ENCODE peak calls at places on chromosome 17, in five cellular contexts. One of them, this sample, is unnamed.

GRCh38 chr17:10116676-10117075 is 81.7 kb downstream of the GAS7 start:
- DNase-seq in suprapubic skin: no peak
- DNase-seq in cardiac muscle cell: no peak
- DNase-seq in GM06990: no peak
- DNase-seq in thoracic aorta: no peak
- DNase-seq in this sample: no peak

GRCh38 chr17:75504347-75505151 is 10.8 kb downstream of the CASKIN2 start:
- DNase-seq in cardiac muscle cell: peak; percentile 35
- DNase-seq in GM06990: no peak
- DNase-seq in thoracic aorta: no peak
- DNase-seq in suprapubic skin: no peak
- DNase-seq in this sample: no peak

GRCh38 chr17:57993471-57994365 is 5.7 kb upstream of the VEZF1 start:
- DNase-seq in thoracic aorta: no peak
- DNase-seq in GM06990: no peak
- DNase-seq in suprapubic skin: no peak
- DNase-seq in cardiac muscle cell: no peak
- DNase-seq in this sample: no peak

GRCh38 chr17:73901661-73902415 is 257.6 kb upstream of the SDK2 start:
- DNase-seq in thoracic aorta: no peak
- DNase-seq in cardiac muscle cell: peak; percentile 40
- DNase-seq in suprapubic skin: no peak
- DNase-seq in GM06990: no peak
- DNase-seq in this sample: no peak

GRCh38 chr17:43645765-43646481 is 15.8 kb downstream of the MEOX1 start:
- DNase-seq in cardiac muscle cell: no peak
- DNase-seq in GM06990: no peak
- DNase-seq in suprapubic skin: peak; percentile 90
- DNase-seq in thoracic aorta: peak; percentile 23
- DNase-seq in this sample: no peak

GRCh38 chr17:76709077-76709950 is 1.5 kb downstream of the MXRA7 start:
- DNase-seq in GM06990: no peak
- DNase-seq in cardiac muscle cell: peak; percentile 82
- DNase-seq in thoracic aorta: peak; percentile 88
- DNase-seq in suprapubic skin: peak; percentile 88
- DNase-seq in this sample: peak; percentile 93

GRCh38 chr17:80441133-80441578 is 26.2 kb downstream of the ENDOV start:
- DNase-seq in thoracic aorta: no peak
- DNase-seq in cardiac muscle cell: peak; percentile 90
- DNase-seq in suprapubic skin: no peak
- DNase-seq in GM06990: no peak
- DNase-seq in this sample: no peak

GRCh38 chr17:59469786-59470485 is 95.5 kb upstream of the DHX40 start:
- DNase-seq in GM06990: no peak
- DNase-seq in suprapubic skin: no peak
- DNase-seq in cardiac muscle cell: no peak
- DNase-seq in thoracic aorta: no peak
- DNase-seq in this sample: no peak

DNA sequence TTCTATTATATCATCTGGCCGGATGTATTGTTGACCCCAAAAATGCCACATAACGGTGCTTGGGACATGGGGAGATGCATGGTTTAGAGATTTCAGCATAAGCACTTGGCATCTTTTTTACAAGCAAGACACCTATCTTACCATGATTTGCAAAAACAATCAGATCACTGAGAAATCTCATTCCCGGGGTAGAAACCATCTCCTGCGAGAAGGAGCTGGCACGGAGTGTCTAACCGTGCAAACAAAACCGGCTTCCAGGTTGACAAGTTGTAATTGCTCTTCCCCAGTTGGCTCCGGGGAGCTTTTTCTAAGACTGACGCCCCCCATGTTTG is 1.0 kb downstream of the SLC16A6 start:
- DNase-seq in thoracic aorta: no peak
- DNase-seq in GM06990: no peak
- DNase-seq in suprapubic skin: no peak
- DNase-seq in cardiac muscle cell: no peak
- DNase-seq in this sample: no peak
- H3K4me3 ChIP-seq in thoracic aorta: peak overlapping the region; percentile 83
- H3K4me3 ChIP-seq in GM06990: peak overlapping the region; percentile 88
- H3K4me3 ChIP-seq in suprapubic skin: peak overlapping the region; percentile 83
- H3K4me3 ChIP-seq in cardiac muscle cell: peak overlapping the region; percentile 83
- H3K4me3 ChIP-seq in this sample: no peak overlapping the region

GRCh38 chr17:64306850-64307463 is 43.9 kb upstream of the TEX2 start:
- DNase-seq in GM06990: no peak
- DNase-seq in cardiac muscle cell: peak; percentile 69
- DNase-seq in thoracic aorta: no peak
- DNase-seq in suprapubic skin: no peak
- DNase-seq in this sample: no peak
- TF ChIP-seq CTCF in GM06990: peak; percentile 71
- TF ChIP-seq CTCF in cardiac muscle cell: peak; percentile 73
- TF ChIP-seq CTCF in thoracic aorta: peak; percentile 75
- TF ChIP-seq CTCF in suprapubic skin: peak; percentile 77
- TF ChIP-seq CTCF in this sample: peak; percentile 83

DNA sequence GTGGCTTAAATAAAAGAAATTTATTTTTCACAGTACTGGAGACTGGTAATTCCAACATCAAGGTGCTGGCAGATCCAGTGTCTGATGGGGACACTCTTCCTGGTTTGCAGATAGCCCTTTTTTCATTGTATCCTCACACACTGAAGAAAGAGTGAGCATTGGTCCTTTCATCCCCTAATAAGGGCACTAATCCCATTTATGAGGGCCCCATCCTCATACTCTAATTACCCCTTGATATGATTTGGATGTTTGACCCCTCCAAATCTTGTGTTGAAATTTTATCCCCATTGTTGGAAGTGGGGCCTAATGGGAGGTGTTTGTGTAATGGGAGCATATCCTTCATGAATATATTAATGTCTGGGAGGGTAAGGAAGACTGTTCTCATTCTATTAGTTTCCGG is 9.4 kb upstream of the FAM20A start:
- DNase-seq in thoracic aorta: no peak
- DNase-seq in GM06990: no peak
- DNase-seq in cardiac muscle cell: no peak
- DNase-seq in suprapubic skin: no peak
- DNase-seq in this sample: no peak
- H3K4me3 ChIP-seq in thoracic aorta: no peak overlapping the region
- H3K4me3 ChIP-seq in GM06990: no peak overlapping the region
- H3K4me3 ChIP-seq in cardiac muscle cell: no peak overlapping the region
- H3K4me3 ChIP-seq in suprapubic skin: no peak overlapping the region
- H3K4me3 ChIP-seq in this sample: no peak overlapping the region

GRCh38 chr17:39872700-39873099 is 4.7 kb downstream of the ZPBP2 start:
- DNase-seq in suprapubic skin: no peak
- DNase-seq in cardiac muscle cell: no peak
- DNase-seq in GM06990: no peak
- DNase-seq in thoracic aorta: no peak
- DNase-seq in this sample: no peak
- TF ChIP-seq CTCF in suprapubic skin: no peak
- TF ChIP-seq CTCF in cardiac muscle cell: peak; percentile 36
- TF ChIP-seq CTCF in GM06990: peak; percentile 29
- TF ChIP-seq CTCF in thoracic aorta: peak; percentile 48
- TF ChIP-seq CTCF in this sample: peak; percentile 42

DNA sequence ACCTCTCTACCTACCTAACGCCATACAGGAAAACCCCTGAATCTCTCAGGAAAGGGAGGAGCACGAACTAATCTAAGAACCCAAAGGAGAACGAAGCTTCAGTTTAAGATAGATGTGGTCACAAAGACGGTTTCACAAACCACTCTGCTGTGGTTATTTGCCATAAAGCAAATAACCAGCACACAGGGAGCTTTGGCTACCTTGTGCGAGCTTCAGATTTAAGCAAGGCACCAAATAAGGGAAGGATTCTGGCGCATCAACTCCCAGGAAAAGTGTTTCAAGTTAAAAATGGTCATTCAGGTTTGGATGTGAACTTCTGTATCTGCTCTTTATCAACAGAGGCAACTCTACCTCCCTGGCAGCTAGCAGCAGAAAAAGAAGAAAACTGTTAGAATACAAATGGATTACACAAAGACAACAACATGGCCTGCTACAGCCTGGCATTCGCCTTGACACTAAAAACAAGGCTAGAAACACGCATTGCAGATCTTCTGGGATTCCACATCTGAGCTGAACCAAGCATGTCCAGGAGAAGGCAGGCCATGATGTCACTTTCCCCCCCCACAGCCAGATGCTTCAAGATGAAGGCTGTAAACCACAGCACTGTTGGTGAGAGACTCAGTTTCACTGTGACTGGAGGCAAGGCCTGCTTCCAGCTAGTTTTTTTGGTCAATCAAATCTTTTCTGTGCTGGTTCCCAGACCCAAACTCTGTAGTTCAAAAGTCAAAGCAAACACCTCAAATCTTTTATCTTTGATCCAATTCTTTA is 43.6 kb downstream of the SMG6 start:
- DNase-seq in suprapubic skin: no peak
- DNase-seq in GM06990: peak; percentile 52
- DNase-seq in cardiac muscle cell: no peak
- DNase-seq in thoracic aorta: no peak
- DNase-seq in this sample: no peak
- H3K4me3 ChIP-seq in suprapubic skin: no peak overlapping the region
- H3K4me3 ChIP-seq in GM06990: peak overlapping the region; percentile 47
- H3K4me3 ChIP-seq in cardiac muscle cell: no peak overlapping the region
- H3K4me3 ChIP-seq in thoracic aorta: no peak overlapping the region
- H3K4me3 ChIP-seq in this sample: no peak overlapping the region

DNA sequence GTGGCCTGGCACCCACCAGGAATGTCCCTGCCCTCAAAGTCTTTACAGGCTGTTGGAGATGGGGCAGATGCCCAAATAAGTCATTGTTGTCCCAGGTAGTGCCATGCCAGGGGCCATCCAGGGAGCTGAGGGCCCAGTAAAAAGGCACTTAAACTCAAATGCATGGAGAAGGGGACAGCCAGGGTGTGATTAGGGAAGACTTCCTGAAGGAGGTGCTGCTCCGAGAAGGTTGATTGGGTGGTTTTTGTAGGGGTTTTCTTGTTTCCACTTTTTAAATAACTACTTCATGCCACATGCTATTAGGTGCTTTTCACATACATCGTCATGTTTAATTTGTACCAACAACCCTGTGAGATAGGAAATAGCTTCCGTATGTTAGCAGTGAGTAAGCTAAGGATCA is 66.9 kb downstream of the RAI1 start:
- DNase-seq in GM06990: peak; percentile 35
- DNase-seq in thoracic aorta: no peak
- DNase-seq in cardiac muscle cell: no peak
- DNase-seq in suprapubic skin: no peak
- DNase-seq in this sample: no peak
- TF ChIP-seq CTCF in GM06990: peak; percentile 44
- TF ChIP-seq CTCF in thoracic aorta: no peak
- TF ChIP-seq CTCF in cardiac muscle cell: peak; percentile 18
- TF ChIP-seq CTCF in suprapubic skin: no peak
- TF ChIP-seq CTCF in this sample: no peak

GRCh38 chr17:47952181-47953021 is 5.3 kb downstream of the PRR15L start:
- DNase-seq in suprapubic skin: no peak
- DNase-seq in cardiac muscle cell: no peak
- DNase-seq in GM06990: no peak
- DNase-seq in thoracic aorta: no peak
- DNase-seq in this sample: no peak

GRCh38 chr17:47956818-47957590 is 679 bp downstream of the PRR15L start:
- DNase-seq in thoracic aorta: no peak
- DNase-seq in suprapubic skin: no peak
- DNase-seq in cardiac muscle cell: no peak
- DNase-seq in GM06990: no peak
- DNase-seq in this sample: no peak

GRCh38 chr17:47955497-47956461 is 1.9 kb downstream of the PRR15L start:
- DNase-seq in suprapubic skin: no peak
- DNase-seq in GM06990: no peak
- DNase-seq in cardiac muscle cell: no peak
- DNase-seq in thoracic aorta: no peak
- DNase-seq in this sample: no peak

GRCh38 chr17:47950448-47950847 is 7.2 kb downstream of the PRR15L start:
- DNase-seq in thoracic aorta: no peak
- DNase-seq in cardiac muscle cell: no peak
- DNase-seq in GM06990: no peak
- DNase-seq in suprapubic skin: no peak
- DNase-seq in this sample: no peak

GRCh38 chr17:47953945-47954344 is 3.7 kb downstream of the PRR15L start:
- DNase-seq in thoracic aorta: no peak
- DNase-seq in suprapubic skin: no peak
- DNase-seq in GM06990: no peak
- DNase-seq in cardiac muscle cell: no peak
- DNase-seq in this sample: no peak
- H3K4me3 ChIP-seq in thoracic aorta: no peak overlapping the region
- H3K4me3 ChIP-seq in suprapubic skin: no peak overlapping the region
- H3K4me3 ChIP-seq in GM06990: no peak overlapping the region
- H3K4me3 ChIP-seq in cardiac muscle cell: no peak overlapping the region
- H3K4me3 ChIP-seq in this sample: no peak overlapping the region

GRCh38 chr17:69358688-69359596 is 32.0 kb upstream of the ABCA5 start:
- DNase-seq in thoracic aorta: no peak
- DNase-seq in cardiac muscle cell: peak; percentile 29
- DNase-seq in suprapubic skin: no peak
- DNase-seq in GM06990: peak; percentile 9
- DNase-seq in this sample: no peak
- TF ChIP-seq CTCF in thoracic aorta: no peak
- TF ChIP-seq CTCF in cardiac muscle cell: no peak
- TF ChIP-seq CTCF in suprapubic skin: no peak
- TF ChIP-seq CTCF in GM06990: peak; percentile 61
- TF ChIP-seq CTCF in this sample: no peak

DNA sequence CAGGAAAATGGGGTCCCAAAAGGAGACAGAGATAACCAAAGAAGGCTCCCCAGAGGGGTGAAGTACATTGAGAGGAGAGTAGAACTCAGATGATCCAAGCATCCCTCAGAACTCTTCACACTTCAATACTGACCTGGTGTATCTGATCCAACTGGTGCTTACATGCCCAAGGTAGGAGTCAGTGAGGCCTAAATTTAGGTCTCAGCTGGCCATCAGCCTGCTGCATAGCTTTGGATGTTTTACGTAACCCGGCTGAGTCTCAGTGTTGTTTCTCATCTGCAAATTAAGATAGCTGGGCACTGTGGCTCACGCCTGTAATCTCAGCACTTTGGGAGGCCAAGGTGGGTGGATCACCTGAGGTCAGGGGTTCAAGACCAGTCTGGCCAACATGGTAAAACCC is 11.6 kb upstream of the GOSR2 start:
- DNase-seq in cardiac muscle cell: no peak
- DNase-seq in thoracic aorta: no peak
- DNase-seq in suprapubic skin: no peak
- DNase-seq in GM06990: no peak
- DNase-seq in this sample: no peak
- H3K4me3 ChIP-seq in cardiac muscle cell: no peak overlapping the region
- H3K4me3 ChIP-seq in thoracic aorta: no peak overlapping the region
- H3K4me3 ChIP-seq in suprapubic skin: no peak overlapping the region
- H3K4me3 ChIP-seq in GM06990: no peak overlapping the region
- H3K4me3 ChIP-seq in this sample: no peak overlapping the region

This sample was measured in BJ.